ENCODE peak calls at places on chromosomes 16 and 17, in six cellular contexts. One of them, this sample, is unnamed.

GRCh38 chr16:54526916-54527315 is 240.3 kb upstream of the IRX3 start:
- DNase-seq in K562: no peak
- DNase-seq in thoracic aorta: no peak
- DNase-seq in GM23338: no peak
- DNase-seq in ascending aorta: no peak
- DNase-seq in transverse colon: no peak
- DNase-seq in this sample: no peak

GRCh38 chr17:61522088-61522487 is 68.9 kb downstream of the NACA2 start:
- DNase-seq in K562: no peak
- DNase-seq in thoracic aorta: no peak
- DNase-seq in GM23338: no peak
- DNase-seq in ascending aorta: no peak
- DNase-seq in transverse colon: no peak
- DNase-seq in this sample: no peak

GRCh38 chr16:3922241-3922640 is 41.7 kb upstream of the CREBBP start:
- DNase-seq in K562: no peak
- DNase-seq in thoracic aorta: no peak
- DNase-seq in GM23338: no peak
- DNase-seq in ascending aorta: no peak
- DNase-seq in transverse colon: no peak
- DNase-seq in this sample: no peak

GRCh38 chr17:48522990-48523389 is 7.8 kb downstream of the HOXB1 start:
- DNase-seq in K562: no peak
- DNase-seq in thoracic aorta: no peak
- DNase-seq in GM23338: no peak
- DNase-seq in ascending aorta: no peak
- DNase-seq in transverse colon: no peak
- DNase-seq in this sample: no peak

GRCh38 chr17:79996291-79996690 is 39.4 kb downstream of the TBC1D16 start:
- DNase-seq in K562: no peak
- DNase-seq in thoracic aorta: no peak
- DNase-seq in GM23338: no peak
- DNase-seq in ascending aorta: no peak
- DNase-seq in transverse colon: no peak
- DNase-seq in this sample: no peak

GRCh38 chr17:78132086-78132676 is 1.6 kb downstream of the TMC8 start:
- DNase-seq in K562: no peak
- DNase-seq in thoracic aorta: no peak
- DNase-seq in GM23338: peak; percentile 77
- DNase-seq in ascending aorta: no peak
- DNase-seq in transverse colon: peak; percentile 83
- DNase-seq in this sample: no peak

GRCh38 chr17:17808706-17809432 is 27.9 kb downstream of the SREBF1 start:
- DNase-seq in K562: no peak
- DNase-seq in thoracic aorta: no peak
- DNase-seq in GM23338: no peak
- DNase-seq in ascending aorta: no peak
- DNase-seq in transverse colon: no peak
- DNase-seq in this sample: no peak

GRCh38 chr17:19578545-19578944 is 44.9 kb downstream of the SLC47A1 start:
- DNase-seq in K562: no peak
- DNase-seq in thoracic aorta: no peak
- DNase-seq in GM23338: no peak
- DNase-seq in ascending aorta: no peak
- DNase-seq in transverse colon: no peak
- DNase-seq in this sample: no peak

GRCh38 chr16:90032664-90033346 is 13.5 kb upstream of the DBNDD1 start:
- DNase-seq in K562: no peak
- DNase-seq in thoracic aorta: no peak
- DNase-seq in GM23338: no peak
- DNase-seq in ascending aorta: no peak
- DNase-seq in transverse colon: no peak
- DNase-seq in this sample: no peak

GRCh38 chr16:75304521-75305363 is 53.3 kb upstream of the BCAR1 start:
- DNase-seq in K562: peak; percentile 56
- DNase-seq in thoracic aorta: peak; percentile 40
- DNase-seq in GM23338: no peak
- DNase-seq in ascending aorta: no peak
- DNase-seq in transverse colon: peak; percentile 66
- DNase-seq in this sample: peak; percentile 66

GRCh38 chr16:68273896-68274295 is 9.6 kb downstream of the SLC7A6 start:
- DNase-seq in K562: no peak
- DNase-seq in thoracic aorta: no peak
- DNase-seq in GM23338: no peak
- DNase-seq in ascending aorta: no peak
- DNase-seq in transverse colon: no peak
- DNase-seq in this sample: no peak

GRCh38 chr17:34656801-34657200 is 77.4 kb downstream of the TMEM132E start:
- DNase-seq in K562: no peak
- DNase-seq in thoracic aorta: no peak
- DNase-seq in GM23338: no peak
- DNase-seq in ascending aorta: no peak
- DNase-seq in transverse colon: no peak
- DNase-seq in this sample: no peak

GRCh38 chr16:84436196-84436595 is 67.9 kb downstream of the ATP2C2 start:
- DNase-seq in K562: no peak
- DNase-seq in thoracic aorta: no peak
- DNase-seq in GM23338: no peak
- DNase-seq in ascending aorta: no peak
- DNase-seq in transverse colon: no peak
- DNase-seq in this sample: no peak

GRCh38 chr16:79677799-79678525 is 77.4 kb upstream of the MAF start:
- DNase-seq in K562: no peak
- DNase-seq in thoracic aorta: no peak
- DNase-seq in GM23338: no peak
- DNase-seq in ascending aorta: no peak
- DNase-seq in transverse colon: no peak
- DNase-seq in this sample: no peak

GRCh38 chr16:58235663-58236062 is 37.8 kb upstream of the CSNK2A2 start:
- DNase-seq in K562: no peak
- DNase-seq in thoracic aorta: no peak
- DNase-seq in GM23338: peak; percentile 19
- DNase-seq in ascending aorta: no peak
- DNase-seq in transverse colon: no peak
- DNase-seq in this sample: no peak

GRCh38 chr17:67542219-67543114 is 165.4 kb downstream of the PITPNC1 start:
- DNase-seq in K562: no peak
- DNase-seq in thoracic aorta: no peak
- DNase-seq in GM23338: no peak
- DNase-seq in ascending aorta: no peak
- DNase-seq in transverse colon: no peak
- DNase-seq in this sample: no peak

GRCh38 chr17:35245196-35245486 is 2.3 kb downstream of the SLFN5 start:
- DNase-seq in K562: no peak
- DNase-seq in thoracic aorta: no peak
- DNase-seq in GM23338: no peak
- DNase-seq in ascending aorta: no peak
- DNase-seq in transverse colon: no peak
- DNase-seq in this sample: no peak

GRCh38 chr16:50434872-50435478 is 66.2 kb upstream of the BRD7 start:
- DNase-seq in K562: no peak
- DNase-seq in thoracic aorta: no peak
- DNase-seq in GM23338: no peak
- DNase-seq in ascending aorta: no peak
- DNase-seq in transverse colon: no peak
- DNase-seq in this sample: no peak

GRCh38 chr16:64969221-64969620 is 152.6 kb downstream of the CDH11 start:
- DNase-seq in K562: no peak
- DNase-seq in thoracic aorta: no peak
- DNase-seq in GM23338: no peak
- DNase-seq in ascending aorta: no peak
- DNase-seq in transverse colon: no peak
- DNase-seq in this sample: no peak

GRCh38 chr17:48930435-48930873 is 14.2 kb downstream of the SNF8 start:
- DNase-seq in K562: no peak
- DNase-seq in thoracic aorta: no peak
- DNase-seq in GM23338: no peak
- DNase-seq in ascending aorta: no peak
- DNase-seq in transverse colon: no peak
- DNase-seq in this sample: no peak

GRCh38 chr17:77597421-77598240 is 360.9 kb upstream of the TNRC6C start:
- DNase-seq in K562: no peak
- DNase-seq in thoracic aorta: no peak
- DNase-seq in GM23338: no peak
- DNase-seq in ascending aorta: no peak
- DNase-seq in transverse colon: no peak
- DNase-seq in this sample: no peak

GRCh38 chr17:79915850-79916430 is 76.7 kb upstream of the CBX4 start:
- DNase-seq in K562: peak; percentile 83
- DNase-seq in thoracic aorta: no peak
- DNase-seq in GM23338: peak; percentile 77
- DNase-seq in ascending aorta: no peak
- DNase-seq in transverse colon: peak; percentile 84
- DNase-seq in this sample: no peak

GRCh38 chr17:65609749-65610148 is 48.3 kb upstream of the AXIN2 start:
- DNase-seq in K562: no peak
- DNase-seq in thoracic aorta: no peak
- DNase-seq in GM23338: no peak
- DNase-seq in ascending aorta: no peak
- DNase-seq in transverse colon: peak; percentile 28
- DNase-seq in this sample: no peak

GRCh38 chr17:46841561-46842379 is 9.6 kb upstream of the WNT9B start:
- DNase-seq in K562: peak; percentile 82
- DNase-seq in thoracic aorta: no peak
- DNase-seq in GM23338: peak; percentile 78
- DNase-seq in ascending aorta: no peak
- DNase-seq in transverse colon: no peak
- DNase-seq in this sample: peak; percentile 42

GRCh38 chr17:56598471-56598870 is 5.0 kb downstream of the NOG start:
- DNase-seq in K562: no peak
- DNase-seq in thoracic aorta: no peak
- DNase-seq in GM23338: peak; percentile 27
- DNase-seq in ascending aorta: no peak
- DNase-seq in transverse colon: no peak
- DNase-seq in this sample: no peak

GRCh38 chr17:82249896-82250581 is 21.2 kb downstream of the SLC16A3 start:
- DNase-seq in K562: no peak
- DNase-seq in thoracic aorta: no peak
- DNase-seq in GM23338: no peak
- DNase-seq in ascending aorta: no peak
- DNase-seq in transverse colon: no peak
- DNase-seq in this sample: peak; percentile 56

GRCh38 chr16:31386157-31386984 is 6.8 kb upstream of the ITGAD start:
- DNase-seq in K562: no peak
- DNase-seq in thoracic aorta: no peak
- DNase-seq in GM23338: peak; percentile 62
- DNase-seq in ascending aorta: no peak
- DNase-seq in transverse colon: no peak
- DNase-seq in this sample: peak; percentile 59

GRCh38 chr16:31388535-31388934 is 4.6 kb upstream of the ITGAD start:
- DNase-seq in K562: no peak
- DNase-seq in thoracic aorta: no peak
- DNase-seq in GM23338: no peak
- DNase-seq in ascending aorta: no peak
- DNase-seq in transverse colon: no peak
- DNase-seq in this sample: no peak

GRCh38 chr16:31393056-31393455 is at the start of gene ITGAD:
- DNase-seq in K562: no peak
- DNase-seq in thoracic aorta: no peak
- DNase-seq in GM23338: no peak
- DNase-seq in ascending aorta: no peak
- DNase-seq in transverse colon: no peak
- DNase-seq in this sample: no peak

GRCh38 chr16:31385680-31386079 is 7.5 kb upstream of the ITGAD start:
- DNase-seq in K562: no peak
- DNase-seq in thoracic aorta: no peak
- DNase-seq in GM23338: no peak
- DNase-seq in ascending aorta: no peak
- DNase-seq in transverse colon: no peak
- DNase-seq in this sample: no peak

DNA sequence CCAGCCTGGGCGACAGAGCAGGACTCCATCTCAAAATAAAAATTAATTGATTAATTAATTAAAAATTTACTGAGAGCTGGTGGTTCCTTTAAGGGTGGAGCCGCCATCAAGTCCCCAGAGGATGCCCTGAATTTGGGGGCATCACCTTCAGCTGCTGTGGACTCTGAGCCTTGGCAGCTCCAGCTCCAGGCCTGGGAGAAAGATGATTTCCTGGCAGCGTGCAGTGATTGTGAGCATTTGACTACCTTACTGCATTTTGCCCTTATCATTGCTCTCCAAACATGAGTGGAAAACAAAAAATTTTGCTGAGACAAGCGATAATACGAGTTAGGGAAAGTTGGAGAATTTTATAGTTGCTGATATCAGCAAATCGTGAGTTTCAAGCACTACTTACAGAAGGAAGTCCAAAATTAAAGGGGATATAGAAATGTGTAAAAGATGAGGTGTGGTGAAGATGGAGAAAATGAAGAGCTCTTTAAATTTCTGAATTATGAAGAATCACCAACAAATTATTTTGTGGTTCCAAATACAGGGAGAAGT is 2.6 kb upstream of the ITGAD start:
- DNase-seq in K562: no peak
- DNase-seq in thoracic aorta: no peak
- DNase-seq in GM23338: no peak
- DNase-seq in ascending aorta: no peak
- DNase-seq in transverse colon: no peak
- DNase-seq in this sample: no peak
- H3K4me3 ChIP-seq in K562: no peak overlapping the region
- H3K4me3 ChIP-seq in thoracic aorta: no peak overlapping the region
- H3K4me3 ChIP-seq in GM23338: no peak overlapping the region
- H3K4me3 ChIP-seq in ascending aorta: no peak overlapping the region
- H3K4me3 ChIP-seq in transverse colon: no peak overlapping the region
- H3K4me3 ChIP-seq in this sample: no peak overlapping the region

DNA sequence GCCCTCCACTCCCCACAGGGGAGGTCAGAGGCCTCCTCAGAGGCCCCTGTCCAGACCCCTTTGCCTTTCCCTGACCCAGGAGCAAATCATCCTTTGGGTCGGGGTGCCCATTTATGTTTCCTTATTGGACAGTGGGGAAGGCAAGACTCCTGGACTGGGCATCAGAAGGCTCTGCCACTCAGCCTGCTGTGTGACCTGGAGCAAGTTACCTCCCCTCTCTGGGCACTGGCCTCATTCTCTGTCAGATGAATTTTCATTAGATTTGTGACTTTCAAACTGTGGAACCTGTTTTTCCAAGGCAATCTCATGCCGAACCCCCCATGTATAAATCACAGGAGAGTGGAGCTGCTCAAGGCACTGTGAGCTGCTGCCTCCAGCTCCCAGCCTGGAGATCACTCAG is 47.0 kb upstream of the TOB1 start:
- DNase-seq in K562: no peak
- DNase-seq in thoracic aorta: no peak
- DNase-seq in GM23338: no peak
- DNase-seq in ascending aorta: no peak
- DNase-seq in transverse colon: no peak
- DNase-seq in this sample: no peak
- TF ChIP-seq CTCF in K562: no peak
- TF ChIP-seq CTCF in thoracic aorta: no peak
- TF ChIP-seq CTCF in GM23338: no peak
- TF ChIP-seq CTCF in ascending aorta: no peak
- TF ChIP-seq CTCF in transverse colon: no peak
- TF ChIP-seq CTCF in this sample: no peak

GRCh38 chr16:10827691-10828341 is 9.2 kb upstream of the TVP23A start:
- DNase-seq in K562: no peak
- DNase-seq in thoracic aorta: peak; percentile 63
- DNase-seq in GM23338: no peak
- DNase-seq in ascending aorta: peak; percentile 51
- DNase-seq in transverse colon: peak; percentile 55
- DNase-seq in this sample: peak; percentile 68
- H3K27ac ChIP-seq in K562: no peak overlapping the region
- H3K27ac ChIP-seq in thoracic aorta: peak overlapping the region; percentile 99
- H3K27ac ChIP-seq in GM23338: no peak overlapping the region
- H3K27ac ChIP-seq in ascending aorta: peak overlapping the region; percentile 93
- H3K27ac ChIP-seq in transverse colon: peak overlapping the region; percentile 80
- H3K27ac ChIP-seq in this sample: peak overlapping the region; percentile 92

GRCh38 chr17:75759457-75759856 is 5.5 kb downstream of the GALK1 start:
- DNase-seq in K562: no peak
- DNase-seq in thoracic aorta: no peak
- DNase-seq in GM23338: no peak
- DNase-seq in ascending aorta: no peak
- DNase-seq in transverse colon: no peak
- DNase-seq in this sample: no peak
- H3K4me3 ChIP-seq in K562: no peak overlapping the region
- H3K4me3 ChIP-seq in thoracic aorta: no peak overlapping the region
- H3K4me3 ChIP-seq in GM23338: no peak overlapping the region
- H3K4me3 ChIP-seq in ascending aorta: no peak overlapping the region
- H3K4me3 ChIP-seq in transverse colon: no peak overlapping the region
- H3K4me3 ChIP-seq in this sample: no peak overlapping the region